ENCODE peak calls at places on chromosomes 2 and 18, in six cellular contexts. Q is activated CD8-positive, alpha-beta memory T cell treated with anti-CD3 and anti-CD28 coated beads for 24 hours; T is fibroblast of the aortic adventitia; M is HTR-8/SVneo; X is left cardiac atrium; E is naive thymus-derived CD4-positive, alpha-beta T cell. G is an unnamed sample.

GRCh38 chr2:41149054-41149453 is 697.2 kb upstream of the SLC8A1 start:
- DNase-seq in Q (no peak), T (no peak), M (no peak), X (no peak), E (no peak), G (no peak)

GRCh38 chr2:197377670-197378069 is 57.2 kb downstream of the SF3B1 start:
- DNase-seq in Q (no peak), T (no peak), M (no peak), X (no peak), E (no peak), G (no peak)

GRCh38 chr2:240919786-240920782 is 13.9 kb downstream of the CROCC2 start:
- DNase-seq in Q (peak), T (no peak), M (no peak), X (peak), E (no peak), G (peak)

GRCh38 chr18:8232791-8233190 is 376.4 kb upstream of the RAB12 start:
- DNase-seq in Q (no peak), T (no peak), M (no peak), X (no peak), E (peak), G (no peak)

GRCh38 chr2:165678882-165679281 is 115.2 kb downstream of the GALNT3 start:
- DNase-seq in Q (no peak), T (no peak), M (no peak), X (no peak), E (no peak), G (no peak)

GRCh38 chr2:24855703-24856102 is 62.5 kb downstream of the CENPO start:
- DNase-seq in Q (no peak), T (peak), M (peak), X (peak), E (no peak), G (no peak)

GRCh38 chr2:163909411-163910080 is 173.7 kb upstream of the FIGN start:
- DNase-seq in Q (no peak), T (no peak), M (no peak), X (no peak), E (no peak), G (no peak)

GRCh38 chr18:2653467-2653866 is 2.1 kb upstream of the SMCHD1 start:
- DNase-seq in Q (no peak), T (no peak), M (no peak), X (no peak), E (no peak), G (no peak)

GRCh38 chr18:11994708-11995444 is 13.6 kb downstream of the IMPA2 start:
- DNase-seq in Q (no peak), T (peak), M (no peak), X (no peak), E (no peak), G (no peak)

GRCh38 chr2:177147093-177147694 is 65.4 kb upstream of the HNRNPA3 start:
- DNase-seq in Q (no peak), T (peak), M (peak), X (no peak), E (peak), G (no peak)

GRCh38 chr2:8543065-8543411 is 138.8 kb upstream of the ID2 start:
- DNase-seq in Q (peak), T (no peak), M (no peak), X (no peak), E (no peak), G (no peak)

GRCh38 chr2:186612555-186613440 is 22.9 kb downstream of the ITGAV start:
- DNase-seq in Q (no peak), T (no peak), M (no peak), X (no peak), E (no peak), G (no peak)

GRCh38 chr2:178221556-178221955 is 27.2 kb downstream of the OSBPL6 start:
- DNase-seq in Q (no peak), T (no peak), M (no peak), X (no peak), E (no peak), G (no peak)

GRCh38 chr2:199119796-199120195 is 337.9 kb downstream of the SATB2 start:
- DNase-seq in Q (no peak), T (no peak), M (no peak), X (no peak), E (no peak), G (no peak)

GRCh38 chr18:27428120-27428519 is 243.0 kb upstream of the CHST9 start:
- DNase-seq in Q (no peak), T (no peak), M (no peak), X (no peak), E (no peak), G (no peak)

GRCh38 chr18:78975699-78976098 is 3.9 kb upstream of the SALL3 start:
- DNase-seq in Q (no peak), T (no peak), M (no peak), X (no peak), E (no peak), G (no peak)

GRCh38 chr2:50649626-50650397 is 382.1 kb downstream of the NRXN1 start:
- DNase-seq in Q (no peak), T (no peak), M (no peak), X (no peak), E (no peak), G (no peak)

GRCh38 chr2:70895249-70895648 is 40.5 kb upstream of the ATP6V1B1 start:
- DNase-seq in Q (no peak), T (no peak), M (no peak), X (no peak), E (no peak), G (no peak)

GRCh38 chr18:45227004-45227403 is 388.3 kb upstream of the SLC14A2 start:
- DNase-seq in Q (no peak), T (no peak), M (no peak), X (no peak), E (no peak), G (no peak)

GRCh38 chr2:190849774-190850173 is 30.8 kb upstream of the GLS start:
- DNase-seq in Q (no peak), T (peak), M (no peak), X (peak), E (no peak), G (no peak)

GRCh38 chr18:79581911-79582310 is 97.7 kb upstream of the CTDP1 start:
- DNase-seq in Q (no peak), T (no peak), M (no peak), X (no peak), E (no peak), G (no peak)

GRCh38 chr2:43032248-43032893 is 194.0 kb downstream of the ZFP36L2 start:
- DNase-seq in Q (no peak), T (peak), M (no peak), X (peak), E (no peak), G (peak)

GRCh38 chr2:202099515-202099914 is 26.5 kb downstream of the KIAA2012 start:
- DNase-seq in Q (no peak), T (no peak), M (no peak), X (no peak), E (no peak), G (no peak)

GRCh38 chr2:68391869-68392268 is 26.8 kb downstream of the PLEK start:
- DNase-seq in Q (no peak), T (no peak), M (no peak), X (no peak), E (no peak), G (no peak)

GRCh38 chr18:46677609-46678470 is 20.8 kb upstream of the LOXHD1 start:
- DNase-seq in Q (no peak), T (no peak), M (peak), X (no peak), E (no peak), G (no peak)

GRCh38 chr2:178419123-178419522 is 31.9 kb downstream of the PRKRA start:
- DNase-seq in Q (no peak), T (peak), M (no peak), X (no peak), E (no peak), G (no peak)

GRCh38 chr18:40692871-40693270 is 1262.2 kb upstream of the PIK3C3 start:
- DNase-seq in Q (no peak), T (no peak), M (no peak), X (no peak), E (no peak), G (no peak)

GRCh38 chr18:22488554-22488953 is 70.8 kb upstream of the CTAGE1 start:
- DNase-seq in Q (no peak), T (peak), M (no peak), X (peak), E (no peak), G (no peak)

GRCh38 chr2:220296174-220296573 is 668.7 kb downstream of the SLC4A3 start:
- DNase-seq in Q (no peak), T (no peak), M (peak), X (no peak), E (no peak), G (no peak)

GRCh38 chr2:43853141-43854081 is 14.6 kb downstream of the ABCG8 start:
- DNase-seq in Q (peak), T (no peak), M (no peak), X (no peak), E (no peak), G (no peak)

GRCh38 chr2:210267698-210268097 is 42.5 kb upstream of the ACADL start:
- DNase-seq in Q (no peak), T (no peak), M (no peak), X (no peak), E (no peak), G (no peak)

GRCh38 chr18:3297025-3297984 is 35.4 kb downstream of the MYL12B start:
- DNase-seq in Q (peak), T (peak), M (peak), X (peak), E (peak), G (peak)

GRCh38 chr2:88599527-88599926 is 27.7 kb downstream of the EIF2AK3 start:
- DNase-seq in Q (no peak), T (no peak), M (no peak), X (no peak), E (no peak), G (no peak)

GRCh38 chr2:168607992-168608391 is 151.9 kb downstream of the CERS6 start:
- DNase-seq in Q (no peak), T (peak), M (no peak), X (no peak), E (no peak), G (no peak)

GRCh38 chr2:98472961-98473746 is 28.5 kb downstream of the INPP4A start:
- DNase-seq in Q (no peak), T (no peak), M (no peak), X (no peak), E (no peak), G (no peak)

GRCh38 chr2:25437881-25438662 is 96.3 kb upstream of the DNMT3A start:
- DNase-seq in Q (no peak), T (no peak), M (no peak), X (no peak), E (no peak), G (no peak)

GRCh38 chr18:5998907-5999306 is 103.6 kb upstream of the TMEM200C start:
- DNase-seq in Q (no peak), T (no peak), M (no peak), X (no peak), E (no peak), G (no peak)

GRCh38 chr18:58572181-58572580 is 56.7 kb downstream of the ALPK2 start:
- DNase-seq in Q (no peak), T (peak), M (no peak), X (no peak), E (no peak), G (peak)

GRCh38 chr2:112529751-112530150 is 12.5 kb upstream of the POLR1B start:
- DNase-seq in Q (no peak), T (no peak), M (no peak), X (no peak), E (no peak), G (no peak)

G was measured in transverse colon.